ENCODE peak calls at places on chromosomes 7 and 10, in five cellular contexts. H is activated T-cell treated with anti-CD3 and anti-CD28 coated beads, Interleukin-2, amount 50 U/mL, for 48 hours; N is NCI-H1105 treated with DMSO at 0.1 percent for 48 hours; L is astrocyte of the cerebellum; E is posterior cingulate gyrus. Q is an unnamed sample.

GRCh38 chr7:29851487-29851886 is 45.2 kb downstream of the WIPF3 start:
- DNase-seq in H (no peak), N (no peak), L (no peak), E (no peak), Q (no peak)

GRCh38 chr7:44294325-44295069 is 30.9 kb downstream of the CAMK2B start:
- DNase-seq in L (no peak), E (peak), N (no peak), H (no peak), Q (no peak)

GRCh38 chr7:79968894-79969293 is 165.7 kb upstream of the GNAI1 start:
- DNase-seq in E (no peak), H (no peak), L (no peak), N (no peak), Q (no peak)

GRCh38 chr7:88401009-88401623 is 94.4 kb upstream of the STEAP4 start:
- DNase-seq in E (no peak), N (peak), H (no peak), L (no peak), Q (no peak)

GRCh38 chr10:131638481-131639278 is 262.1 kb upstream of the PPP2R2D start:
- DNase-seq in H (no peak), E (no peak), N (no peak), L (no peak), Q (no peak)

GRCh38 chr10:61835069-61835908 is 66.2 kb upstream of the ARID5B start:
- DNase-seq in H (peak), N (peak), L (peak), E (no peak), Q (no peak)

GRCh38 chr10:47289921-47290320 is 10.1 kb upstream of the GDF10 start:
- DNase-seq in N (no peak), H (peak), E (no peak), L (no peak), Q (no peak)

GRCh38 chr7:141238546-141239218 is 164.8 kb downstream of the TMEM178B start:
- DNase-seq in H (no peak), E (no peak), N (no peak), L (no peak), Q (no peak)

GRCh38 chr10:37803269-37803668 is 54.1 kb downstream of the ZNF248 start:
- DNase-seq in L (no peak), N (no peak), E (no peak), H (no peak), Q (no peak)

GRCh38 chr10:113991091-113991860 is 52.4 kb upstream of the ADRB1 start:
- DNase-seq in H (peak), N (no peak), E (no peak), L (peak), Q (no peak)

GRCh38 chr10:227014-227413 is 91.8 kb downstream of the ZMYND11 start:
- DNase-seq in E (no peak), L (no peak), H (no peak), N (no peak), Q (no peak)

GRCh38 chr10:81219758-81220157 is 655.2 kb upstream of the NRG3 start:
- DNase-seq in L (no peak), E (no peak), H (no peak), N (no peak), Q (no peak)

GRCh38 chr7:81761821-81762220 is 8.0 kb downstream of the HGF start:
- DNase-seq in E (no peak), N (no peak), H (no peak), L (no peak), Q (no peak)

GRCh38 chr7:94423116-94423515 is 28.4 kb downstream of the COL1A2 start:
- DNase-seq in L (no peak), H (no peak), E (no peak), N (no peak), Q (no peak)

GRCh38 chr7:55568613-55569268 is 3.6 kb downstream of the VOPP1 start:
- DNase-seq in L (no peak), H (peak), E (no peak), N (no peak), Q (no peak)

GRCh38 chr10:85613391-85613790 is 753.2 kb downstream of the GRID1 start:
- DNase-seq in E (no peak), L (no peak), N (no peak), H (no peak), Q (no peak)

GRCh38 chr7:100053201-100053600 is 3.6 kb downstream of the ZSCAN21 start:
- DNase-seq in L (peak), H (no peak), E (peak), N (peak), Q (no peak)

GRCh38 chr7:33888206-33888605 is 17.1 kb upstream of the BMPER start:
- DNase-seq in H (no peak), N (peak), E (no peak), L (peak), Q (no peak)

GRCh38 chr7:140005754-140006503 is 56.8 kb downstream of the PARP12 start:
- DNase-seq in E (no peak), N (no peak), L (no peak), H (no peak), Q (no peak)

GRCh38 chr7:1418505-1419309 is 40.6 kb downstream of the MICALL2 start:
- DNase-seq in L (no peak), H (no peak), N (peak), E (no peak), Q (no peak)

GRCh38 chr10:105413997-105414396 is 772.9 kb downstream of the SORCS3 start:
- DNase-seq in L (no peak), N (no peak), E (no peak), H (no peak), Q (no peak)

GRCh38 chr10:125329056-125329455 is 168.7 kb upstream of the CTBP2 start:
- DNase-seq in N (no peak), E (no peak), H (no peak), L (no peak), Q (no peak)

GRCh38 chr7:127447326-127447945 is 54.9 kb upstream of the ZNF800 start:
- DNase-seq in N (no peak), H (peak), L (no peak), E (no peak), Q (peak)

GRCh38 chr7:68724965-68725364 is 873.3 kb upstream of the AUTS2 start:
- DNase-seq in E (no peak), L (no peak), N (no peak), H (no peak), Q (no peak)

GRCh38 chr7:44067064-44067951 is 1.9 kb upstream of the PGAM2 start:
- DNase-seq in E (no peak), H (no peak), L (no peak), N (no peak), Q (no peak)

GRCh38 chr7:43590862-43591550 is 8.1 kb downstream of the STK17A start:
- DNase-seq in H (no peak), N (no peak), L (no peak), E (no peak), Q (no peak)

Q was measured in T-helper 9 cell.